ENCODE peak calls at places on chromosomes 13 and 19, in five cellular contexts. One of them, this sample, is unnamed.

GRCh38 chr19:37914908-37915307 is 7.9 kb downstream of the SIPA1L3 start:
- DNase-seq in fibroblast of lung: no peak
- DNase-seq in caudate nucleus: no peak
- DNase-seq in heart right ventricle: no peak
- DNase-seq in HCEC 1CT: no peak
- DNase-seq in this sample: peak

GRCh38 chr19:55370305-55370988 is at the start of gene IL11:
- DNase-seq in heart right ventricle: no peak
- DNase-seq in fibroblast of lung: no peak
- DNase-seq in caudate nucleus: no peak
- DNase-seq in HCEC 1CT: peak
- DNase-seq in this sample: no peak

GRCh38 chr13:29174093-29174492 is 354.0 kb downstream of the MTUS2 start:
- DNase-seq in heart right ventricle: no peak
- DNase-seq in caudate nucleus: no peak
- DNase-seq in fibroblast of lung: no peak
- DNase-seq in HCEC 1CT: no peak
- DNase-seq in this sample: no peak

GRCh38 chr19:35254341-35255297 is 5.8 kb downstream of the LSR start:
- DNase-seq in heart right ventricle: no peak
- DNase-seq in HCEC 1CT: no peak
- DNase-seq in fibroblast of lung: no peak
- DNase-seq in caudate nucleus: no peak
- DNase-seq in this sample: no peak

GRCh38 chr19:33863436-33863835 is 66.8 kb downstream of the KCTD15 start:
- DNase-seq in HCEC 1CT: no peak
- DNase-seq in caudate nucleus: no peak
- DNase-seq in fibroblast of lung: no peak
- DNase-seq in heart right ventricle: no peak
- DNase-seq in this sample: peak

GRCh38 chr13:99296270-99296865 is 10.8 kb downstream of the GPR183 start:
- DNase-seq in HCEC 1CT: no peak
- DNase-seq in caudate nucleus: no peak
- DNase-seq in fibroblast of lung: no peak
- DNase-seq in heart right ventricle: no peak
- DNase-seq in this sample: no peak

GRCh38 chr19:33194884-33195710 is 967 bp downstream of the LRP3 start:
- DNase-seq in HCEC 1CT: no peak
- DNase-seq in heart right ventricle: peak
- DNase-seq in fibroblast of lung: peak
- DNase-seq in caudate nucleus: no peak
- DNase-seq in this sample: no peak

GRCh38 chr13:112690242-112690943 is 555 bp downstream of the ATP11A start:
- DNase-seq in HCEC 1CT: no peak
- DNase-seq in heart right ventricle: peak
- DNase-seq in fibroblast of lung: peak
- DNase-seq in caudate nucleus: peak
- DNase-seq in this sample: peak

GRCh38 chr19:5037936-5038335 is 69.0 kb downstream of the KDM4B start:
- DNase-seq in fibroblast of lung: no peak
- DNase-seq in heart right ventricle: no peak
- DNase-seq in caudate nucleus: no peak
- DNase-seq in HCEC 1CT: no peak
- DNase-seq in this sample: no peak

GRCh38 chr19:12952488-12953455 is 4.3 kb downstream of the GADD45GIP1 start:
- DNase-seq in HCEC 1CT: peak
- DNase-seq in fibroblast of lung: peak
- DNase-seq in caudate nucleus: peak
- DNase-seq in heart right ventricle: peak
- DNase-seq in this sample: no peak

GRCh38 chr13:43472980-43473379 is 313.8 kb downstream of the ENOX1 start:
- DNase-seq in HCEC 1CT: no peak
- DNase-seq in caudate nucleus: no peak
- DNase-seq in heart right ventricle: no peak
- DNase-seq in fibroblast of lung: no peak
- DNase-seq in this sample: no peak

GRCh38 chr13:76884167-76884566 is 2.0 kb downstream of the KCTD12 start:
- DNase-seq in caudate nucleus: no peak
- DNase-seq in fibroblast of lung: peak
- DNase-seq in HCEC 1CT: peak
- DNase-seq in heart right ventricle: peak
- DNase-seq in this sample: no peak

GRCh38 chr13:35763060-35763804 is 286.7 kb upstream of the MAB21L1 start:
- DNase-seq in fibroblast of lung: no peak
- DNase-seq in HCEC 1CT: no peak
- DNase-seq in heart right ventricle: no peak
- DNase-seq in caudate nucleus: no peak
- DNase-seq in this sample: no peak

GRCh38 chr19:18280247-18281081 is 958 bp downstream of the JUND start:
- DNase-seq in HCEC 1CT: peak
- DNase-seq in heart right ventricle: peak
- DNase-seq in fibroblast of lung: peak
- DNase-seq in caudate nucleus: peak
- DNase-seq in this sample: peak

GRCh38 chr19:43126720-43127119 is 44.2 kb upstream of the PSG2 start:
- DNase-seq in heart right ventricle: no peak
- DNase-seq in HCEC 1CT: no peak
- DNase-seq in caudate nucleus: no peak
- DNase-seq in fibroblast of lung: no peak
- DNase-seq in this sample: no peak

GRCh38 chr19:1221141-1221903 is 15.7 kb downstream of the STK11 start:
- DNase-seq in fibroblast of lung: peak
- DNase-seq in heart right ventricle: peak
- DNase-seq in caudate nucleus: peak
- DNase-seq in HCEC 1CT: no peak
- DNase-seq in this sample: no peak

GRCh38 chr19:54573330-54573872 is at the start of gene LILRA2:
- DNase-seq in fibroblast of lung: no peak
- DNase-seq in caudate nucleus: no peak
- DNase-seq in HCEC 1CT: no peak
- DNase-seq in heart right ventricle: no peak
- DNase-seq in this sample: peak

GRCh38 chr19:29547981-29548380 is 22.2 kb downstream of the VSTM2B start:
- DNase-seq in fibroblast of lung: no peak
- DNase-seq in HCEC 1CT: no peak
- DNase-seq in caudate nucleus: no peak
- DNase-seq in heart right ventricle: no peak
- DNase-seq in this sample: no peak

GRCh38 chr13:48667136-48667535 is 13.4 kb downstream of the CYSLTR2 start:
- DNase-seq in caudate nucleus: no peak
- DNase-seq in HCEC 1CT: no peak
- DNase-seq in fibroblast of lung: no peak
- DNase-seq in heart right ventricle: no peak
- DNase-seq in this sample: no peak

GRCh38 chr13:109606404-109607028 is 179.9 kb downstream of the IRS2 start:
- DNase-seq in heart right ventricle: no peak
- DNase-seq in fibroblast of lung: peak
- DNase-seq in caudate nucleus: no peak
- DNase-seq in HCEC 1CT: no peak
- DNase-seq in this sample: no peak

GRCh38 chr19:584240-585001 is 5.3 kb upstream of the HCN2 start:
- DNase-seq in caudate nucleus: peak
- DNase-seq in fibroblast of lung: peak
- DNase-seq in HCEC 1CT: no peak
- DNase-seq in heart right ventricle: peak
- DNase-seq in this sample: peak

GRCh38 chr19:400976-401835 is 7.7 kb downstream of the C2CD4C start:
- DNase-seq in caudate nucleus: no peak
- DNase-seq in HCEC 1CT: no peak
- DNase-seq in heart right ventricle: no peak
- DNase-seq in fibroblast of lung: no peak
- DNase-seq in this sample: no peak

GRCh38 chr13:79432992-79433391 is 26.9 kb upstream of the RBM26 start:
- DNase-seq in fibroblast of lung: no peak
- DNase-seq in HCEC 1CT: no peak
- DNase-seq in caudate nucleus: no peak
- DNase-seq in heart right ventricle: no peak
- DNase-seq in this sample: no peak

GRCh38 chr19:2149980-2150793 is 1.2 kb downstream of the AP3D1 start:
- DNase-seq in fibroblast of lung: no peak
- DNase-seq in HCEC 1CT: peak
- DNase-seq in caudate nucleus: no peak
- DNase-seq in heart right ventricle: no peak
- DNase-seq in this sample: peak

GRCh38 chr19:48390188-48391099 is 907 bp downstream of the KDELR1 start:
- DNase-seq in fibroblast of lung: peak
- DNase-seq in caudate nucleus: peak
- DNase-seq in HCEC 1CT: peak
- DNase-seq in heart right ventricle: peak
- DNase-seq in this sample: peak

GRCh38 chr13:74115138-74115537 is 19.1 kb downstream of the KLF12 start:
- DNase-seq in heart right ventricle: no peak
- DNase-seq in fibroblast of lung: peak
- DNase-seq in caudate nucleus: no peak
- DNase-seq in HCEC 1CT: peak
- DNase-seq in this sample: no peak

GRCh38 chr13:44231786-44232516 is 141.7 kb upstream of the SERP2 start:
- DNase-seq in heart right ventricle: no peak
- DNase-seq in HCEC 1CT: peak
- DNase-seq in caudate nucleus: no peak
- DNase-seq in fibroblast of lung: peak
- DNase-seq in this sample: no peak

GRCh38 chr19:5345895-5346386 is 5.3 kb upstream of the PTPRS start:
- DNase-seq in heart right ventricle: no peak
- DNase-seq in HCEC 1CT: peak
- DNase-seq in caudate nucleus: no peak
- DNase-seq in fibroblast of lung: peak
- DNase-seq in this sample: no peak

GRCh38 chr19:29098863-29099481 is 114.0 kb downstream of the UQCRFS1 start:
- DNase-seq in caudate nucleus: peak
- DNase-seq in heart right ventricle: peak
- DNase-seq in HCEC 1CT: no peak
- DNase-seq in fibroblast of lung: peak
- DNase-seq in this sample: no peak

GRCh38 chr13:107238262-107238661 is 670.3 kb upstream of the ARGLU1 start:
- DNase-seq in heart right ventricle: no peak
- DNase-seq in caudate nucleus: no peak
- DNase-seq in HCEC 1CT: no peak
- DNase-seq in fibroblast of lung: no peak
- DNase-seq in this sample: no peak

GRCh38 chr13:40651866-40652587 is 14.4 kb downstream of the FOXO1 start:
- DNase-seq in fibroblast of lung: no peak
- DNase-seq in heart right ventricle: no peak
- DNase-seq in caudate nucleus: no peak
- DNase-seq in HCEC 1CT: no peak
- DNase-seq in this sample: no peak

GRCh38 chr19:54586397-54586796 is 7.0 kb upstream of the LILRA1 start:
- DNase-seq in heart right ventricle: no peak
- DNase-seq in fibroblast of lung: no peak
- DNase-seq in HCEC 1CT: no peak
- DNase-seq in caudate nucleus: no peak
- DNase-seq in this sample: no peak

This sample was measured in GM20000.